ENCODE peak calls at places on chromosomes 1 and 21, in eight cellular contexts. One of them, this sample, is unnamed. For H3K9me3, the result is how much of the 10 kb centered on the place peaks cover.

GRCh38 chr1:168728452-168729404 is at the start of gene DPT:
- DNase-seq in mucosa of descending colon: no peak
- DNase-seq in ovary: no peak
- DNase-seq in adrenal gland: no peak
- DNase-seq in psoas muscle: peak
- DNase-seq in keratinocyte: no peak
- DNase-seq in A549: no peak
- DNase-seq in pancreas: no peak
- DNase-seq in this sample: no peak

GRCh38 chr1:147907786-147908509 is 5.4 kb downstream of the GJA8 start:
- DNase-seq in mucosa of descending colon: no peak
- DNase-seq in ovary: no peak
- DNase-seq in adrenal gland: no peak
- DNase-seq in psoas muscle: no peak
- DNase-seq in keratinocyte: no peak
- DNase-seq in A549: no peak
- DNase-seq in pancreas: no peak
- DNase-seq in this sample: no peak

GRCh38 chr1:207935166-207935583 is 24.2 kb upstream of the CD34 start:
- DNase-seq in mucosa of descending colon: no peak
- DNase-seq in ovary: no peak
- DNase-seq in adrenal gland: no peak
- DNase-seq in psoas muscle: no peak
- DNase-seq in keratinocyte: no peak
- DNase-seq in A549: no peak
- DNase-seq in pancreas: no peak
- DNase-seq in this sample: no peak

GRCh38 chr21:38766987-38767722 is 38.6 kb upstream of the ETS2 start:
- DNase-seq in mucosa of descending colon: peak
- DNase-seq in ovary: no peak
- DNase-seq in adrenal gland: no peak
- DNase-seq in psoas muscle: no peak
- DNase-seq in keratinocyte: no peak
- DNase-seq in A549: no peak
- DNase-seq in pancreas: peak
- DNase-seq in this sample: peak

GRCh38 chr1:225319951-225320350 is 107.9 kb downstream of the LBR start:
- DNase-seq in mucosa of descending colon: no peak
- DNase-seq in ovary: no peak
- DNase-seq in adrenal gland: no peak
- DNase-seq in psoas muscle: no peak
- DNase-seq in keratinocyte: no peak
- DNase-seq in A549: no peak
- DNase-seq in pancreas: no peak
- DNase-seq in this sample: no peak

GRCh38 chr21:39397651-39398385 is 47.8 kb downstream of the LCA5L start:
- DNase-seq in mucosa of descending colon: no peak
- DNase-seq in ovary: no peak
- DNase-seq in adrenal gland: no peak
- DNase-seq in psoas muscle: no peak
- DNase-seq in keratinocyte: no peak
- DNase-seq in A549: no peak
- DNase-seq in pancreas: no peak
- DNase-seq in this sample: no peak

GRCh38 chr1:998905-999796 is 746 bp downstream of the HES4 start:
- DNase-seq in mucosa of descending colon: peak
- DNase-seq in ovary: peak
- DNase-seq in adrenal gland: peak
- DNase-seq in psoas muscle: peak
- DNase-seq in keratinocyte: no peak
- DNase-seq in A549: no peak
- DNase-seq in pancreas: peak
- DNase-seq in this sample: no peak

GRCh38 chr1:20485527-20486456 is at the start of gene CAMK2N1:
- DNase-seq in mucosa of descending colon: peak
- DNase-seq in ovary: peak
- DNase-seq in adrenal gland: peak
- DNase-seq in psoas muscle: peak
- DNase-seq in keratinocyte: no peak
- DNase-seq in A549: peak
- DNase-seq in pancreas: peak
- DNase-seq in this sample: peak

GRCh38 chr1:31617917-31618746 is 643 bp downstream of the HCRTR1 start:
- DNase-seq in mucosa of descending colon: peak
- DNase-seq in ovary: peak
- DNase-seq in adrenal gland: peak
- DNase-seq in psoas muscle: peak
- DNase-seq in keratinocyte: no peak
- DNase-seq in A549: peak
- DNase-seq in pancreas: no peak
- DNase-seq in this sample: peak

GRCh38 chr21:14737922-14738321 is 191.8 kb upstream of the SAMSN1 start:
- DNase-seq in mucosa of descending colon: peak
- DNase-seq in ovary: no peak
- DNase-seq in adrenal gland: peak
- DNase-seq in psoas muscle: no peak
- DNase-seq in keratinocyte: no peak
- DNase-seq in A549: peak
- DNase-seq in pancreas: peak
- DNase-seq in this sample: peak

GRCh38 chr1:93679546-93679945 is 2.1 kb downstream of the BCAR3 start:
- DNase-seq in mucosa of descending colon: no peak
- DNase-seq in ovary: no peak
- DNase-seq in adrenal gland: no peak
- DNase-seq in psoas muscle: no peak
- DNase-seq in keratinocyte: no peak
- DNase-seq in A549: no peak
- DNase-seq in pancreas: no peak
- DNase-seq in this sample: no peak

GRCh38 chr1:39632491-39633417 is 6.7 kb downstream of the HEYL start:
- DNase-seq in mucosa of descending colon: peak
- DNase-seq in ovary: peak
- DNase-seq in adrenal gland: peak
- DNase-seq in psoas muscle: peak
- DNase-seq in keratinocyte: no peak
- DNase-seq in A549: no peak
- DNase-seq in pancreas: peak
- DNase-seq in this sample: no peak

GRCh38 chr1:67941746-67942145 is 108.5 kb upstream of the GNG12 start:
- DNase-seq in mucosa of descending colon: no peak
- DNase-seq in ovary: no peak
- DNase-seq in adrenal gland: no peak
- DNase-seq in psoas muscle: no peak
- DNase-seq in keratinocyte: no peak
- DNase-seq in A549: no peak
- DNase-seq in pancreas: no peak
- DNase-seq in this sample: no peak

GRCh38 chr1:92877792-92878191 is 46.0 kb downstream of the RPL5 start:
- DNase-seq in mucosa of descending colon: no peak
- DNase-seq in ovary: no peak
- DNase-seq in adrenal gland: no peak
- DNase-seq in psoas muscle: no peak
- DNase-seq in keratinocyte: no peak
- DNase-seq in A549: no peak
- DNase-seq in pancreas: no peak
- DNase-seq in this sample: no peak

GRCh38 chr1:51282605-51283004 is 46.5 kb downstream of the RNF11 start:
- DNase-seq in mucosa of descending colon: no peak
- DNase-seq in ovary: no peak
- DNase-seq in adrenal gland: no peak
- DNase-seq in psoas muscle: no peak
- DNase-seq in keratinocyte: no peak
- DNase-seq in A549: no peak
- DNase-seq in pancreas: no peak
- DNase-seq in this sample: no peak

GRCh38 chr1:5651027-5651410 is 341.2 kb downstream of the NPHP4 start:
- DNase-seq in mucosa of descending colon: no peak
- DNase-seq in ovary: no peak
- DNase-seq in adrenal gland: no peak
- DNase-seq in psoas muscle: no peak
- DNase-seq in keratinocyte: no peak
- DNase-seq in A549: no peak
- DNase-seq in pancreas: no peak
- DNase-seq in this sample: no peak

GRCh38 chr1:99808391-99809115 is 41.6 kb upstream of the AGL start:
- DNase-seq in mucosa of descending colon: peak
- DNase-seq in ovary: no peak
- DNase-seq in adrenal gland: peak
- DNase-seq in psoas muscle: no peak
- DNase-seq in keratinocyte: peak
- DNase-seq in A549: peak
- DNase-seq in pancreas: no peak
- DNase-seq in this sample: no peak

DNA sequence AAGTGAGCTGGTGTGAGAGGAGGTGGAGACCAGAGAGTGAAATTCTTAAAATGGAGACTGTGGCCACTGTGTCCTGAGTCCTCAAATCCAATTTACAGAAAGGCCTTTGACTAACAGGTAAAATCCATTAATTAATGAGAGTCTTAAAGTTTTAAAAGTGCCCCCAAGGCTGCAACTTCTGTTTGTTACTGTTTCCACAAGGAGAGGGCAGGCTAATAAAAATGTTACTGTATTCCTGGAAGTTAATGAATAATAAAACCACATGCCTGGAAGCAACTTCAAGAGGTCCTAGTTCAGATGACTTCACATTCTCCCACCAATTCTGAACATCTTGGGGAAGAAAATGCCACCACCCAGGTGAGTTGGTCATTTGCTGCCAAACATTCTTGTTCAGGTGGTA is 41.7 kb downstream of the LHX9 start:
- DNase-seq in mucosa of descending colon: no peak
- DNase-seq in ovary: no peak
- DNase-seq in adrenal gland: no peak
- DNase-seq in psoas muscle: no peak
- DNase-seq in keratinocyte: no peak
- DNase-seq in A549: no peak
- DNase-seq in pancreas: no peak
- DNase-seq in this sample: no peak
- TF ChIP-seq CTCF in mucosa of descending colon: no peak
- TF ChIP-seq CTCF in ovary: no peak
- TF ChIP-seq CTCF in adrenal gland: no peak
- TF ChIP-seq CTCF in psoas muscle: no peak
- TF ChIP-seq CTCF in keratinocyte: no peak
- TF ChIP-seq CTCF in A549: no peak
- TF ChIP-seq CTCF in pancreas: no peak
- TF ChIP-seq CTCF in this sample: no peak

DNA sequence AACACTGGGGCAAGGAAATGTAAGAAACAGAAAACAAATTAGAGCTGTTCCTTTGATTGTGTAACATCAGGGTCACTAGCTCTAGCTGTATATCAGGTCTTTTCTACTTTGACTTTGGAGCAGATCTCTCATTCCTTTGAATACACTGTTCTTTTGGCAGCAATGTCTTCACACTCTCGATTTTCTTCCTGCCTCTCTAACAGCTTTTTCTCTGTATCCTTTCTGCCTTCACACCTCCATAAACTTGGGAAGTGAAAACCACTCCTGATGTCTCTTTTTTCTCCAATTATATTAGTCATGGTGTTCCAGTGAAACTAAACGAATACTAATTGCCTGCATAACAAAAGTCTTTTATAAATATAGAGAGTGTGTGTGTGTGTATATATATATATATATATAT is 1458.0 kb downstream of the NCAM2 start:
- DNase-seq in mucosa of descending colon: no peak
- DNase-seq in ovary: no peak
- DNase-seq in adrenal gland: no peak
- DNase-seq in psoas muscle: no peak
- DNase-seq in keratinocyte: no peak
- DNase-seq in A549: no peak
- DNase-seq in pancreas: no peak
- DNase-seq in this sample: no peak
- H3K9me3 ChIP-seq in mucosa of descending colon: under half
- H3K9me3 ChIP-seq in ovary: under half
- H3K9me3 ChIP-seq in adrenal gland: under half
- H3K9me3 ChIP-seq in psoas muscle: under half
- H3K9me3 ChIP-seq in keratinocyte: under half
- H3K9me3 ChIP-seq in A549: under half
- H3K9me3 ChIP-seq in pancreas: under half
- H3K9me3 ChIP-seq in this sample: under half

GRCh38 chr1:111789666-111790316 is 34.1 kb downstream of the DDX20 start:
- DNase-seq in mucosa of descending colon: no peak
- DNase-seq in ovary: no peak
- DNase-seq in adrenal gland: no peak
- DNase-seq in psoas muscle: no peak
- DNase-seq in keratinocyte: no peak
- DNase-seq in A549: no peak
- DNase-seq in pancreas: no peak
- DNase-seq in this sample: no peak
- TF ChIP-seq CTCF in mucosa of descending colon: no peak
- TF ChIP-seq CTCF in ovary: no peak
- TF ChIP-seq CTCF in adrenal gland: no peak
- TF ChIP-seq CTCF in psoas muscle: peak
- TF ChIP-seq CTCF in keratinocyte: no peak
- TF ChIP-seq CTCF in A549: no peak
- TF ChIP-seq CTCF in pancreas: no peak
- TF ChIP-seq CTCF in this sample: no peak

GRCh38 chr1:82264762-82265161 is 464.0 kb downstream of the ADGRL2 start:
- DNase-seq in mucosa of descending colon: no peak
- DNase-seq in ovary: no peak
- DNase-seq in adrenal gland: no peak
- DNase-seq in psoas muscle: no peak
- DNase-seq in keratinocyte: no peak
- DNase-seq in A549: no peak
- DNase-seq in pancreas: no peak
- DNase-seq in this sample: no peak
- H3K9me3 ChIP-seq in mucosa of descending colon: under half
- H3K9me3 ChIP-seq in ovary: under half
- H3K9me3 ChIP-seq in adrenal gland: under half
- H3K9me3 ChIP-seq in psoas muscle: under half
- H3K9me3 ChIP-seq in keratinocyte: under half
- H3K9me3 ChIP-seq in A549: under half
- H3K9me3 ChIP-seq in pancreas: under half
- H3K9me3 ChIP-seq in this sample: under half

GRCh38 chr1:200258447-200259375 is 151.1 kb downstream of the ZNF281 start:
- DNase-seq in mucosa of descending colon: no peak
- DNase-seq in ovary: no peak
- DNase-seq in adrenal gland: no peak
- DNase-seq in psoas muscle: no peak
- DNase-seq in keratinocyte: no peak
- DNase-seq in A549: peak
- DNase-seq in pancreas: no peak
- DNase-seq in this sample: no peak
- TF ChIP-seq CTCF in mucosa of descending colon: no peak
- TF ChIP-seq CTCF in ovary: no peak
- TF ChIP-seq CTCF in adrenal gland: peak
- TF ChIP-seq CTCF in psoas muscle: peak
- TF ChIP-seq CTCF in keratinocyte: peak
- TF ChIP-seq CTCF in A549: peak
- TF ChIP-seq CTCF in pancreas: peak
- TF ChIP-seq CTCF in this sample: peak

DNA sequence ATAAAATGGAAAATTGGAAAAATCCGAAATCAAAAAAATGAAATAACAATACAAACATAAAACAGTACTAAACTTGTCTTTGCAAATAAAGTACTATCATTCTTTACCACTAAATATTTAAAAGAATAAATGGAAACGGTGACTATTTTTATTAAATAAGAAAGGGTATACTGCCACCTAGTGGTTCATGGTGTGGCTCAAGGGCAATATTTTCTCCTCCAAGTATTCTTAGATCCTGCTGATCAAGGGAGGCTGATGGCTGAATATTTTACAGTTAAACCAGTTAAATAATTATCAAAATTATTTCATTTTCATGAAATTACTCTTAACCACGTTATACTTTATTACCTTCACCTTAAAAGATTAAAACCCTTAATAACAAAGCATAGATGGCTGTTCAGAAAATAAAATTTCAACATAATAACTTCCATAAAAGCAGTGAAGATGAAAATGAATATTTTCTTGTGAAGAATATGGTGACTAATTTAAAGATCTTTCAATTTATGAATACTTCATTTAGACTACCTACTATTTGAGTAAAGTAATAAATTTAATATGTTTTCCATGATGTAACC is 1793.9 kb downstream of the NCAM2 start:
- DNase-seq in mucosa of descending colon: peak
- DNase-seq in ovary: no peak
- DNase-seq in adrenal gland: no peak
- DNase-seq in psoas muscle: no peak
- DNase-seq in keratinocyte: no peak
- DNase-seq in A549: peak
- DNase-seq in pancreas: no peak
- DNase-seq in this sample: no peak
- H3K9me3 ChIP-seq in mucosa of descending colon: under half
- H3K9me3 ChIP-seq in ovary: under half
- H3K9me3 ChIP-seq in adrenal gland: under half
- H3K9me3 ChIP-seq in psoas muscle: under half
- H3K9me3 ChIP-seq in keratinocyte: under half
- H3K9me3 ChIP-seq in A549: under half
- H3K9me3 ChIP-seq in pancreas: under half
- H3K9me3 ChIP-seq in this sample: under half